ENCODE peak calls at places on chromosomes 2 and 18, in eight cellular contexts. K, C, H, I, V, W, L and X are unnamed samples.

GRCh38 chr2:189024861-189025618 is 50.9 kb downstream of the COL3A1 start:
- DNase-seq in K (peak; percentile 23), C (no peak), H (peak; percentile 18), I (no peak), V (no peak), W (no peak), L (peak; percentile 7), X (no peak)

GRCh38 chr2:46179037-46179621 is 118.1 kb upstream of the EPAS1 start:
- DNase-seq in K (no peak), C (peak; percentile 75), H (no peak), I (peak; percentile 55), V (peak; percentile 44), W (peak; percentile 90), L (peak; percentile 17), X (no peak)

GRCh38 chr2:237057893-237058300 is 27.8 kb upstream of the COPS8 start:
- DNase-seq in K (no peak), C (no peak), H (no peak), I (no peak), V (no peak), W (no peak), L (no peak), X (peak; percentile 56)

GRCh38 chr18:10228380-10228779 is 226.1 kb upstream of the APCDD1 start:
- DNase-seq in K (no peak), C (no peak), H (no peak), I (no peak), V (no peak), W (no peak), L (no peak), X (no peak)

GRCh38 chr2:231068525-231069222 is 12.0 kb downstream of the PSMD1 start:
- DNase-seq in K (no peak), C (no peak), H (peak; percentile 87), I (no peak), V (no peak), W (no peak), L (peak; percentile 16), X (no peak)

GRCh38 chr2:64608867-64609228 is 44.9 kb downstream of the SERTAD2 start:
- DNase-seq in K (no peak), C (no peak), H (no peak), I (no peak), V (no peak), W (peak; percentile 67), L (no peak), X (peak; percentile 83)

GRCh38 chr18:62710417-62710816 is 4.9 kb upstream of the PHLPP1 start:
- DNase-seq in K (no peak), C (no peak), H (no peak), I (no peak), V (no peak), W (no peak), L (no peak), X (no peak)

GRCh38 chr2:9508934-9509333 is 34.6 kb downstream of the IAH1 start:
- DNase-seq in K (no peak), C (no peak), H (no peak), I (no peak), V (no peak), W (no peak), L (no peak), X (no peak)

GRCh38 chr2:173134703-173135102 is 59.1 kb downstream of the MAP3K20 start:
- DNase-seq in K (no peak), C (no peak), H (no peak), I (no peak), V (peak; percentile 60), W (no peak), L (no peak), X (no peak)

GRCh38 chr2:74530239-74531161 is 767 bp downstream of the HTRA2 start:
- DNase-seq in K (no peak), C (peak; percentile 93), H (no peak), I (no peak), V (peak; percentile 44), W (no peak), L (peak; percentile 89), X (no peak)

GRCh38 chr18:13390196-13390595 is 171.6 kb downstream of the LDLRAD4 start:
- DNase-seq in K (no peak), C (no peak), H (no peak), I (no peak), V (no peak), W (peak; percentile 56), L (no peak), X (no peak)

GRCh38 chr2:49686291-49686690 is 532.0 kb upstream of the FSHR start:
- DNase-seq in K (no peak), C (no peak), H (no peak), I (no peak), V (no peak), W (no peak), L (no peak), X (no peak)

GRCh38 chr2:49686897-49687442 is 532.7 kb upstream of the FSHR start:
- DNase-seq in K (no peak), C (no peak), H (no peak), I (no peak), V (no peak), W (no peak), L (no peak), X (no peak)

GRCh38 chr2:49687873-49688272 is 533.6 kb upstream of the FSHR start:
- DNase-seq in K (no peak), C (no peak), H (no peak), I (no peak), V (no peak), W (no peak), L (no peak), X (no peak)
- TF ChIP-seq POLR2AphosphoS5 in K (no peak), C (no peak), H (no peak), I (no peak), V (no peak), W (no peak), L (no peak), X (no peak)

GRCh38 chr2:179652296-179652695 is 209.1 kb downstream of the ZNF385B start:
- DNase-seq in K (no peak), C (no peak), H (no peak), I (no peak), V (no peak), W (no peak), L (no peak), X (no peak)
- TF ChIP-seq POLR2AphosphoS5 in K (no peak), C (no peak), H (no peak), I (no peak), V (no peak), W (no peak), L (no peak), X (no peak)

GRCh38 chr2:62409442-62409841 is 96.6 kb downstream of the TMEM17 start:
- DNase-seq in K (no peak), C (no peak), H (no peak), I (no peak), V (no peak), W (no peak), L (no peak), X (no peak)

GRCh38 chr2:62407838-62408589 is 98.0 kb downstream of the TMEM17 start:
- DNase-seq in K (no peak), C (no peak), H (no peak), I (no peak), V (no peak), W (peak; percentile 86), L (no peak), X (no peak)

GRCh38 chr2:62406573-62407043 is 99.4 kb downstream of the TMEM17 start:
- DNase-seq in K (no peak), C (no peak), H (peak; percentile 57), I (no peak), V (peak; percentile 33), W (no peak), L (no peak), X (no peak)

GRCh38 chr2:62404948-62405347 is 101.0 kb downstream of the TMEM17 start:
- DNase-seq in K (no peak), C (no peak), H (no peak), I (no peak), V (no peak), W (no peak), L (no peak), X (no peak)

GRCh38 chr2:62407401-62407800 is 98.6 kb downstream of the TMEM17 start:
- DNase-seq in K (no peak), C (no peak), H (no peak), I (no peak), V (no peak), W (no peak), L (no peak), X (no peak)
- TF ChIP-seq POLR2AphosphoS5 in K (no peak), C (no peak), H (no peak), I (no peak), V (no peak), W (no peak), L (no peak), X (no peak)

DNA sequence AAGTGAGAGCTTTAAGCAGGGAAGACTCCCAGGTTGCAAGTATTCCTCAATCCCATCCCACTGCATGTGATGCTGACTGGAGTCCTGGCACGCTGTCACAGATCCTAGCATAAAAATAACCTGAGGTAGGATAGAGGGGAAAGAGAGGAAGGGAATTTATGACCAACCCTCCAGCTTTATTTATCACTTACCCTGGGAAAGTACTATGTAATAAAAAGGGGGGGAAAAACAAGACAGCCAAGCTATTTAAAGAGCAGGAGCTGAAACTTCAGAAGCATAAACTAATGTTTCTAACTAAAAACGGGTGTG is 122.2 kb downstream of the SLC8A1 start:
- DNase-seq in K (no peak), C (no peak), H (no peak), I (no peak), V (no peak), W (peak; percentile 91), L (no peak), X (no peak)
- TF ChIP-seq POLR2AphosphoS5 in K (no peak), C (no peak), H (no peak), I (no peak), V (no peak), W (peak; percentile 60), L (no peak), X (no peak)

DNA sequence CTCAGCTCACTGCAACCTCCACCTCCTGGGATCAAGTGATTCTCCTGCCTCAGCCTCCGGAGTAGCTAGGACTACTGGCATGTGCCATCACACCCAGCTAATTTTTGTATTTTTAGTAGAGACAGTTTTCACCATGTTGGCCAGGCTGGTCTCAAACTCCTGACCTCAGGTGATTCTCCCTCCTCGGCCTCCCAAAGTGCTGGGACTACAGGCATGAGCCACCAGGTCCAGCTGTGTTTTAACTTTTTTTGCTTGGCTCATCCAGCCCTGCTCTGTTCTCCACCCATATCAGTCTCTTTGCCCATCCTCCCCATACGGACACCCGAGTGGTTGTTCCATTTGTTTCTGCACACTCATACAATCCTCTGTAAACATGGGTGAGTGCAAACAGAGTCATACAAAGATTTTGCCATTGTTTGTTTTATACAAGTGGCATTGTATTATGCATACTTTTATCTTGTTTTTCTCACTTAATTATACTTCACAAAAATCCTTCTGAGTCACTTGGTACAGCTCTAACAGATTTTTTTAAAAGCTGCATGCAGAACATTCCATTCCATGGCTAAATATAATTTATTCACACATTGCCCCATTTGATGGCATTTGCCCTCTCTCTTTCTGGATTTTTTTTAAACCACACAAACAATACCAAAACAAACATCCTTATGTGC is 5.3 kb downstream of the APOB start:
- DNase-seq in K (no peak), C (no peak), H (peak; percentile 80), I (no peak), V (no peak), W (no peak), L (no peak), X (no peak)
- TF ChIP-seq POLR2AphosphoS5 in K (no peak), C (no peak), H (peak; percentile 50), I (no peak), V (no peak), W (peak; percentile 69), L (no peak), X (peak; percentile 28)

DNA sequence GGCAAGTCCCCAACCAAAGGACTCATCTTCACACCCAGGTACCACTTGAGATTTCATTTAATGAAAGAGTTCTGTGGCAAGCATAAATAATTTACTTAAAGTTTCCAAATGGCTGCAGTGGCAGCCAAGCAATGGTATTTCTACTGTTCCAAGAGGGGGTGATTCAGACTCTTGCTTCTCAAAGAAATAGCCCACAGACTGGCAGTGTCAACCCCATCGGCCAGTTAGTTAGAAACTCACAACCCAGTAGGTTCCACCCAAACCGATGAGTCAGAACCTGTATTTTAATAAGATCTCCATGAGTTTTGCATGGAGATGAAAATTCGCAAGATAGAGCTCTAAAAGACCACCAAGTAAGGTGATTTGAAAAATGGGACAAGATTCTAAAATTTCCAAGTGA is 361.6 kb upstream of the ID2 start:
- DNase-seq in K (no peak), C (no peak), H (no peak), I (no peak), V (no peak), W (no peak), L (no peak), X (no peak)
- TF ChIP-seq POLR2AphosphoS5 in K (no peak), C (no peak), H (no peak), I (no peak), V (no peak), W (no peak), L (no peak), X (no peak)